ENCODE peak calls at places on chromosomes 11 and 22, in nine cellular contexts. N is stimulated activated CD8-positive, alpha-beta memory T cell treated with anti-CD3 and anti-CD28 coated beads, Interleukin-4, amount 100 ng/mL, for 4 hours; K is spleen; T is SK-N-SH; W is NCI-H524; V is pons; P is stimulated activated CD4-positive, alpha-beta T cell treated with anti-CD3 and anti-CD28 coated beads, Interleukin-4, amount 100 ng/mL, for 4 hours; O is NCI-H460; L is tibial artery. Z is an unnamed sample.

GRCh38 chr11:70064011-70064725 is 13.9 kb upstream of the ANO1 start:
- DNase-seq in N (no peak), K (no peak), T (peak), W (no peak), V (no peak), P (no peak), O (no peak), L (no peak), Z (no peak)

GRCh38 chr11:119518746-119519382 is 95.9 kb upstream of the THY1 start:
- DNase-seq in N (no peak), K (no peak), T (no peak), W (no peak), V (no peak), P (no peak), O (peak), L (no peak), Z (no peak)

GRCh38 chr22:25494774-25495173 is 69.7 kb upstream of the GRK3 start:
- DNase-seq in N (no peak), K (no peak), T (no peak), W (no peak), V (no peak), P (no peak), O (no peak), L (no peak), Z (no peak)

GRCh38 chr22:43883012-43883661 is 8.7 kb downstream of the PNPLA5 start:
- DNase-seq in N (no peak), K (peak), T (peak), W (peak), V (peak), P (peak), O (peak), L (no peak), Z (no peak)

GRCh38 chr11:61018059-61018458 is 46.6 kb downstream of the CD6 start:
- DNase-seq in N (no peak), K (no peak), T (no peak), W (no peak), V (no peak), P (no peak), O (no peak), L (no peak), Z (no peak)

GRCh38 chr22:40270031-40270430 is 76.3 kb upstream of the ADSL start:
- DNase-seq in N (no peak), K (no peak), T (no peak), W (no peak), V (no peak), P (no peak), O (no peak), L (no peak), Z (no peak)

GRCh38 chr11:110092577-110093406 is at the start of gene ZC3H12C:
- DNase-seq in N (no peak), K (peak), T (peak), W (peak), V (peak), P (peak), O (peak), L (peak), Z (peak)

GRCh38 chr11:7473702-7474101 is 11.6 kb upstream of the OLFML1 start:
- DNase-seq in N (no peak), K (no peak), T (no peak), W (no peak), V (no peak), P (no peak), O (no peak), L (no peak), Z (no peak)

Z was measured in upper lobe of left lung.